ENCODE peak calls at places on chromosome 10, in four cellular contexts. N is fibroblast of pulmonary artery, V is heart right ventricle, D is tibial artery. W is an unnamed sample.

GRCh38 chr10:50417486-50417905 is 166.2 kb upstream of the ASAH2 start:
- DNase-seq in V (no peak), D (peak; percentile 45), N (peak; percentile 29), W (no peak)

GRCh38 chr10:130463104-130463875 is 327.1 kb downstream of the GLRX3 start:
- DNase-seq in N (no peak), V (no peak), D (no peak), W (no peak)

GRCh38 chr10:3750884-3751283 is 34.1 kb downstream of the KLF6 start:
- DNase-seq in D (no peak), N (peak; percentile 82), V (no peak), W (no peak)

GRCh38 chr10:127867805-127868204 is 24.9 kb downstream of the CLRN3 start:
- DNase-seq in D (no peak), V (no peak), N (no peak), W (no peak)

GRCh38 chr10:11533328-11533781 is 78.1 kb downstream of the USP6NL start:
- DNase-seq in D (no peak), V (no peak), N (peak; percentile 44), W (no peak)

GRCh38 chr10:9004736-9005135 is 950.2 kb downstream of the GATA3 start:
- DNase-seq in V (no peak), N (no peak), D (no peak), W (no peak)

GRCh38 chr10:71750124-71750841 is 23.0 kb downstream of the VSIR start:
- DNase-seq in N (no peak), V (no peak), D (no peak), W (peak; percentile 67)

GRCh38 chr10:70661623-70662361 is 10.5 kb upstream of the ADAMTS14 start:
- DNase-seq in D (no peak), N (no peak), V (no peak), W (no peak)

GRCh38 chr10:16509996-16510395 is 11.7 kb downstream of the C1QL3 start:
- DNase-seq in V (no peak), D (no peak), N (peak; percentile 37), W (no peak)

GRCh38 chr10:47361293-47361692 is 13.1 kb downstream of the RBP3 start:
- DNase-seq in D (no peak), V (peak; percentile 31), N (peak; percentile 49), W (peak; percentile 47)
- TF ChIP-seq CTCF in D (peak; percentile 46), V (peak; percentile 55), N (peak; percentile 96), W (peak; percentile 87)

GRCh38 chr10:18616337-18616736 is 35.0 kb downstream of the NSUN6 start:
- DNase-seq in D (no peak), V (no peak), N (no peak), W (no peak)

GRCh38 chr10:18615618-18616017 is 35.8 kb downstream of the NSUN6 start:
- DNase-seq in N (no peak), D (no peak), V (no peak), W (no peak)

GRCh38 chr10:18620856-18621255 is 30.5 kb downstream of the NSUN6 start:
- DNase-seq in V (no peak), D (no peak), N (no peak), W (no peak)

DNA sequence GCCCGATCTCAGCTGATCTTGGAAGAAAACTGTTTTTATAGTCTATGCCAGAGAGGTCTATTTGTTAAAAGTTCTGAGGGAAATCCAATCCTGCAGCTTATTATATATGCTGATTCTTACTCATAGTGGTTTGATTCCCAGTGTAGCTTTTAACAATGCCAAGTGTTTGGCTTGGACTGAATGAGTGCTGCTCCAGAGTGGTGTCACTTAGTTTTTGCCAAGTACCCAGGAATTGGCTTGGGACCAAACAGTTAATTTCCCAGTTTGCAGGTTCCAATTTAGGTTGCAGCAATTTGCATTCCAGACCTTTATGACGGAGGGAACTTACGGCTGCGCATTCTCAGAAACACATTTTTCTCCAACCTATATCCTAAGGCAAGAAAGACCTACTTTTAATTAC is 32.4 kb downstream of the NSUN6 start:
- DNase-seq in V (no peak), N (no peak), D (no peak), W (no peak)
- TF ChIP-seq CTCF in V (no peak), N (no peak), D (no peak), W (no peak)

DNA sequence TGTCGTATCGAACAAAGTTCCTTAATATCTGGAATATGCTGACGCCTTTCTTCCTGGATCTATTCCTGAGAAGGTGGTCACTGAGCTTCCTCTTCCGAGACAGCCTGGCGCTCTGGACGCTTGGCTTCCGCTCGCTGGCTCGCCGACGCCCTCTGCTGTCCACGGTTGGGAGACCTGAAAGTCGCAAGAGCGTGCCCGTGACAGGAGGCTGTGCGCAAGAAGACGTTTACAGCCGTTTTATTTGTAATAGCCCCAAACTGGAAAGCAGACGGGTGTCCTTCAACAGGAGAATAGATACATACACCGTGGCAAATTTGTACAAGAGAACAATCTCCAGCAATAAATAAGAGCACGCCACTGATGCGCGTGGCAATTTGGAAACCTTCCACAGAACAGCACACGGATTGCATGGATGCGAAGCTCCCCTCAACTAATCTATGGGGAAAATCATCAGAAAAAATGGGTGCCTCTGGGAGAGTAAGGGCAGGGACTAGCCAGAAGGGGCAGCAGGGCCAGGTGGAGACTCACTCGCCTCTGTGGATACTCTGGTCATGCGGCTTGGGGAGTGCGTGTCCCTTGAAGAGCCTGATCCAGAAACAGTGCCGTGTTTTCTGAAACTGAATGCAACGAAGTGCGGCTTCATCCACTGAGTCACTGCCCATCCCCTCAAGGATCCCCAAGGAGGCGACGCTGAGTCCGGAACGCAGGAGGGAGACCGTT is 41.5 kb upstream of the BNIP3 start:
- DNase-seq in D (peak; percentile 66), V (peak; percentile 89), N (peak; percentile 82), W (peak; percentile 67)
- TF ChIP-seq CTCF in D (peak; percentile 89), V (peak; percentile 90), N (peak; percentile 95), W (peak; percentile 90)

GRCh38 chr10:122725768-122726167 is 26.1 kb upstream of the C10orf120 start:
- DNase-seq in N (no peak), V (no peak), D (no peak), W (no peak)
- TF ChIP-seq CTCF in N (no peak), V (no peak), D (no peak), W (no peak)

GRCh38 chr10:25177754-25178135 is 2.9 kb downstream of the GPR158 start:
- DNase-seq in N (peak; percentile 9), D (no peak), V (no peak), W (no peak)
- TF ChIP-seq CTCF in N (no peak), D (no peak), V (no peak), W (no peak)

DNA sequence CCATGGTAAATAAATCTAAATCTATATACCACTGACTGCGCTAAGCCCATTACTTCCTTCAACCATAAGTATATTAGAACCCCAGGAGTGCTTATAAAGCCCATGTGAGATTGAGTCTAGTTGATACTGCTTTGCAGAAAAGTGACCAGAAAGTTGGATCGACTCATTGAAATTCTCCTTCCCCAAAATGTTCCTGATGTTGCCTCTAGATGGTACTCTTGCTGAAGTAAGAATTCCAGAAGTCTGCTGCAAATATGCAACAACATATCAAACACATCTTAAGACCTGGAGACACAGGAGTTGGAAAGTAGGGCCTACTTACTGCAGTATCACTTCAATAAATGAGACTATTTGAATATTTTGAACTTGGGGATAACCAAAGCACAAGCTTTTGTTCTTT is 550.8 kb downstream of the IPMK start:
- DNase-seq in D (no peak), N (peak; percentile 67), V (no peak), W (no peak)
- TF ChIP-seq CTCF in D (no peak), N (peak; percentile 66), V (no peak), W (no peak)

GRCh38 chr10:27369832-27370231 is 129.2 kb upstream of the ACBD5 start:
- DNase-seq in D (no peak), V (no peak), N (peak; percentile 15), W (no peak)
- TF ChIP-seq CTCF in D (no peak), V (no peak), N (peak; percentile 22), W (peak; percentile 49)

GRCh38 chr10:126593968-126594701 is 76.4 kb downstream of the C10orf90 start:
- DNase-seq in V (no peak), D (no peak), N (no peak), W (no peak)

GRCh38 chr10:126596472-126597016 is 73.9 kb downstream of the C10orf90 start:
- DNase-seq in D (no peak), V (no peak), N (no peak), W (no peak)

GRCh38 chr10:126595160-126595559 is 75.3 kb downstream of the C10orf90 start:
- DNase-seq in V (no peak), D (no peak), N (no peak), W (no peak)

GRCh38 chr10:126597206-126597605 is 73.3 kb downstream of the C10orf90 start:
- DNase-seq in N (no peak), D (no peak), V (no peak), W (no peak)

GRCh38 chr10:126592901-126593300 is 77.6 kb downstream of the C10orf90 start:
- DNase-seq in N (no peak), V (no peak), D (no peak), W (no peak)
- TF ChIP-seq CTCF in N (no peak), V (no peak), D (no peak), W (no peak)

GRCh38 chr10:7084255-7085005 is 326.4 kb downstream of the SFMBT2 start:
- DNase-seq in V (no peak), N (no peak), D (no peak), W (no peak)

GRCh38 chr10:7090529-7090928 is 320.3 kb downstream of the SFMBT2 start:
- DNase-seq in V (no peak), N (no peak), D (no peak), W (no peak)

GRCh38 chr10:7085147-7085912 is 325.5 kb downstream of the SFMBT2 start:
- DNase-seq in D (no peak), N (no peak), V (no peak), W (no peak)

GRCh38 chr10:7082967-7083366 is 327.9 kb downstream of the SFMBT2 start:
- DNase-seq in N (no peak), V (no peak), D (no peak), W (no peak)

DNA sequence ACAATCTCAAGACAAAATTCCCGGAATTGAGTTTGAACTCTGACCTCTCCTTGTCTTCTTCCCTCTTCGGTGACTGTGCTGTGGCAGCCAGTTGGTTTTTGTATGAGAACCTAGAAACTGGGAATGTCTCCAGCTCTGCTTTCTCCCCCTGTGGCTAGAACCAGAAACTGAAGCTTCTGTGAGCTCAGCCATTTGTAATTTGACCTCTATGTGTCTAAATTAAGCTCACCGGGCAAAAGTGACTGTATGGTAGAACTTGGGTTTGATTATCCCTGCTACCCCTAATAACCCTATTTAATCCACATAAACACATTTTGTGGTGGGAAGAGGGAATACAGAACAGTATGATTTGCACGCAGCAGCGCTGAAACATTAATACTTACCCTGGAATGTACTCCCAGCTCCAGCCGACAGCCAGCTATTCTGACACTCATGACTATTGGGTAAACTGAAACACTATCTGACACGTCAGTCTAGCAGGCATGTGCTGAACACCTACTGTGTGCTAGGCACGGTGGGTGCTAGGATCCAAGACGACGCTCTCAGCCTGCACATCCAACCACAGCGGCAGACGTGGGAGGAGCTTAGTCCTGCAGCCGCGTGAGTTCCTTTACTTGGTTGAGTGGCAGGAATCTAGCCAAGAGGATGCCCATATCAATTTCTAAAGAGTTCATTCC is 324.8 kb downstream of the SFMBT2 start:
- DNase-seq in N (peak; percentile 48), V (no peak), D (no peak), W (no peak)
- TF ChIP-seq CTCF in N (peak; percentile 7), V (no peak), D (no peak), W (no peak)

GRCh38 chr10:44962870-44963738 is 3.5 kb downstream of the RASSF4 start:
- DNase-seq in V (no peak), N (no peak), D (no peak), W (no peak)
- TF ChIP-seq CTCF in V (no peak), N (peak; percentile 13), D (no peak), W (peak; percentile 38)